ENCODE peak calls at places on chromosomes 3 and 15, in nine cellular contexts. One of them, this sample, is unnamed.

GRCh38 chr3:195815169-195815771 is 3.5 kb upstream of the MUC4 start:
- DNase-seq in endothelial cell of umbilical vein: no peak
- DNase-seq in HFF-Myc: no peak
- DNase-seq in Peyer's patch: no peak
- DNase-seq in fibroblast of pulmonary artery: no peak
- DNase-seq in testis: no peak
- DNase-seq in DND-41: no peak
- DNase-seq in IMR-90: peak
- DNase-seq in epithelial cell of esophagus: peak
- DNase-seq in this sample: peak

GRCh38 chr15:62163847-62164499 is 1.1 kb downstream of the C2CD4B start:
- DNase-seq in endothelial cell of umbilical vein: peak
- DNase-seq in HFF-Myc: no peak
- DNase-seq in Peyer's patch: no peak
- DNase-seq in fibroblast of pulmonary artery: peak
- DNase-seq in testis: no peak
- DNase-seq in DND-41: peak
- DNase-seq in IMR-90: no peak
- DNase-seq in epithelial cell of esophagus: peak
- DNase-seq in this sample: no peak

GRCh38 chr3:10524799-10525301 is 19.5 kb upstream of the ATP2B2 start:
- DNase-seq in endothelial cell of umbilical vein: no peak
- DNase-seq in HFF-Myc: no peak
- DNase-seq in Peyer's patch: peak
- DNase-seq in fibroblast of pulmonary artery: no peak
- DNase-seq in testis: peak
- DNase-seq in DND-41: no peak
- DNase-seq in IMR-90: no peak
- DNase-seq in epithelial cell of esophagus: no peak
- DNase-seq in this sample: no peak

GRCh38 chr3:150428562-150428961 is 20.5 kb downstream of the TSC22D2 start:
- DNase-seq in endothelial cell of umbilical vein: no peak
- DNase-seq in HFF-Myc: no peak
- DNase-seq in Peyer's patch: no peak
- DNase-seq in fibroblast of pulmonary artery: no peak
- DNase-seq in testis: no peak
- DNase-seq in DND-41: no peak
- DNase-seq in IMR-90: no peak
- DNase-seq in epithelial cell of esophagus: no peak
- DNase-seq in this sample: no peak

GRCh38 chr15:95923797-95924196 is 406.7 kb upstream of the NR2F2 start:
- DNase-seq in endothelial cell of umbilical vein: no peak
- DNase-seq in HFF-Myc: no peak
- DNase-seq in Peyer's patch: no peak
- DNase-seq in fibroblast of pulmonary artery: no peak
- DNase-seq in testis: no peak
- DNase-seq in DND-41: no peak
- DNase-seq in IMR-90: no peak
- DNase-seq in epithelial cell of esophagus: no peak
- DNase-seq in this sample: no peak

GRCh38 chr3:142275856-142276255 is 50.5 kb upstream of the GK5 start:
- DNase-seq in endothelial cell of umbilical vein: no peak
- DNase-seq in HFF-Myc: no peak
- DNase-seq in Peyer's patch: no peak
- DNase-seq in fibroblast of pulmonary artery: peak
- DNase-seq in testis: no peak
- DNase-seq in DND-41: no peak
- DNase-seq in IMR-90: peak
- DNase-seq in epithelial cell of esophagus: peak
- DNase-seq in this sample: no peak

GRCh38 chr3:149515242-149515641 is 40.7 kb downstream of the TM4SF4 start:
- DNase-seq in endothelial cell of umbilical vein: no peak
- DNase-seq in HFF-Myc: no peak
- DNase-seq in Peyer's patch: no peak
- DNase-seq in fibroblast of pulmonary artery: no peak
- DNase-seq in testis: no peak
- DNase-seq in DND-41: no peak
- DNase-seq in IMR-90: no peak
- DNase-seq in epithelial cell of esophagus: no peak
- DNase-seq in this sample: no peak

GRCh38 chr3:56923546-56924224 is 121.9 kb upstream of the ARHGEF3 start:
- DNase-seq in endothelial cell of umbilical vein: peak
- DNase-seq in HFF-Myc: peak
- DNase-seq in Peyer's patch: peak
- DNase-seq in fibroblast of pulmonary artery: peak
- DNase-seq in testis: peak
- DNase-seq in DND-41: peak
- DNase-seq in IMR-90: peak
- DNase-seq in epithelial cell of esophagus: peak
- DNase-seq in this sample: peak

GRCh38 chr15:73818308-73818985 is 54.9 kb upstream of the TBC1D21 start:
- DNase-seq in endothelial cell of umbilical vein: no peak
- DNase-seq in HFF-Myc: no peak
- DNase-seq in Peyer's patch: no peak
- DNase-seq in fibroblast of pulmonary artery: no peak
- DNase-seq in testis: no peak
- DNase-seq in DND-41: no peak
- DNase-seq in IMR-90: no peak
- DNase-seq in epithelial cell of esophagus: no peak
- DNase-seq in this sample: no peak

GRCh38 chr3:39473452-39474125 is 6.1 kb downstream of the MOBP start:
- DNase-seq in endothelial cell of umbilical vein: no peak
- DNase-seq in HFF-Myc: no peak
- DNase-seq in Peyer's patch: no peak
- DNase-seq in fibroblast of pulmonary artery: no peak
- DNase-seq in testis: no peak
- DNase-seq in DND-41: no peak
- DNase-seq in IMR-90: no peak
- DNase-seq in epithelial cell of esophagus: peak
- DNase-seq in this sample: no peak

GRCh38 chr3:187850256-187851010 is 105.2 kb upstream of the BCL6 start:
- DNase-seq in endothelial cell of umbilical vein: no peak
- DNase-seq in HFF-Myc: no peak
- DNase-seq in Peyer's patch: no peak
- DNase-seq in fibroblast of pulmonary artery: no peak
- DNase-seq in testis: peak
- DNase-seq in DND-41: no peak
- DNase-seq in IMR-90: no peak
- DNase-seq in epithelial cell of esophagus: peak
- DNase-seq in this sample: no peak

GRCh38 chr15:53193149-53193548 is 403.0 kb upstream of the ONECUT1 start:
- DNase-seq in endothelial cell of umbilical vein: peak
- DNase-seq in HFF-Myc: no peak
- DNase-seq in Peyer's patch: no peak
- DNase-seq in fibroblast of pulmonary artery: peak
- DNase-seq in testis: no peak
- DNase-seq in DND-41: peak
- DNase-seq in IMR-90: no peak
- DNase-seq in epithelial cell of esophagus: peak
- DNase-seq in this sample: no peak
- TF ChIP-seq CTCF in endothelial cell of umbilical vein: no peak
- TF ChIP-seq CTCF in HFF-Myc: no peak
- TF ChIP-seq CTCF in Peyer's patch: no peak
- TF ChIP-seq CTCF in fibroblast of pulmonary artery: no peak
- TF ChIP-seq CTCF in testis: no peak
- TF ChIP-seq CTCF in DND-41: no peak
- TF ChIP-seq CTCF in IMR-90: no peak
- TF ChIP-seq CTCF in epithelial cell of esophagus: no peak
- TF ChIP-seq CTCF in this sample: no peak

DNA sequence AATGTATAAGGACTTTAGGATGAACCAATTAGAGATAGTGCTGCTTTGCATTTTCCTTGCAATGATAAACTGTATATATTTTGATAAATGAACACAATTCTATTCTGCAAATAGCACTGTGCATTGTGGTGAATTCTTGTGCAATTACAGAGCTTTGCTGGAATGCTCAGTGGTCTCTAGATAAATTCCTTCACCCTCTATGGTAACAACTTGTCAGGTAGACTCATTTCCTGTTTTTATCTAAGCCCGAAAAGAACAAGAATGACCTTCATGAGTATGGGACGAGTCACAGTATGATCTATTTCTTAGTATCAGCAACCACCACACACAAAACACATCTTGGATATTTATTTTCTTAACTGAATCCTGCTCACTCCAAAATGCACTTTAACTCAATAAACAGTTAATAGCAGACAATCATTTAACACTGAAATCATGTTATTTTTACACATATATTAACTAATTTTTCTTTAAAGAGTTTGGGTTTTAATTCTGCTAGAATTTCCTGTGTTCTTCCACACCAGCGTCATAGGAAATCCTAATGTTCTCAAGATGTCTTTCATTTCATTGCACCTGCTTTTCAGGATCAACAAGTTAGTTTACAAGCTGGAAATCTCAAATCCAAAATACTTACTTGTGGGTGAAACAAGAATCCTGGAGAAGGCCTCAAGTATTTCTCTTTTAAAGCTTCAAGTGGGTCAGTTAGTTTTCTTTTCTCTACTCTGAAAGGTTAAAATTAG is 551.2 kb downstream of the MECOM start:
- DNase-seq in endothelial cell of umbilical vein: peak
- DNase-seq in HFF-Myc: peak
- DNase-seq in Peyer's patch: no peak
- DNase-seq in fibroblast of pulmonary artery: peak
- DNase-seq in testis: no peak
- DNase-seq in DND-41: no peak
- DNase-seq in IMR-90: peak
- DNase-seq in epithelial cell of esophagus: peak
- DNase-seq in this sample: peak
- H3K4me3 ChIP-seq in endothelial cell of umbilical vein: peak
- H3K4me3 ChIP-seq in HFF-Myc: no peak
- H3K4me3 ChIP-seq in Peyer's patch: no peak
- H3K4me3 ChIP-seq in fibroblast of pulmonary artery: no peak
- H3K4me3 ChIP-seq in testis: no peak
- H3K4me3 ChIP-seq in DND-41: no peak
- H3K4me3 ChIP-seq in IMR-90: no peak
- H3K4me3 ChIP-seq in epithelial cell of esophagus: no peak
- H3K4me3 ChIP-seq in this sample: no peak

GRCh38 chr3:54294214-54294613 is 171.9 kb downstream of the CACNA2D3 start:
- DNase-seq in endothelial cell of umbilical vein: no peak
- DNase-seq in HFF-Myc: no peak
- DNase-seq in Peyer's patch: no peak
- DNase-seq in fibroblast of pulmonary artery: no peak
- DNase-seq in testis: no peak
- DNase-seq in DND-41: no peak
- DNase-seq in IMR-90: no peak
- DNase-seq in epithelial cell of esophagus: no peak
- DNase-seq in this sample: no peak
- TF ChIP-seq CTCF in endothelial cell of umbilical vein: no peak
- TF ChIP-seq CTCF in HFF-Myc: no peak
- TF ChIP-seq CTCF in Peyer's patch: no peak
- TF ChIP-seq CTCF in fibroblast of pulmonary artery: no peak
- TF ChIP-seq CTCF in testis: no peak
- TF ChIP-seq CTCF in DND-41: no peak
- TF ChIP-seq CTCF in IMR-90: no peak
- TF ChIP-seq CTCF in epithelial cell of esophagus: no peak
- TF ChIP-seq CTCF in this sample: no peak

DNA sequence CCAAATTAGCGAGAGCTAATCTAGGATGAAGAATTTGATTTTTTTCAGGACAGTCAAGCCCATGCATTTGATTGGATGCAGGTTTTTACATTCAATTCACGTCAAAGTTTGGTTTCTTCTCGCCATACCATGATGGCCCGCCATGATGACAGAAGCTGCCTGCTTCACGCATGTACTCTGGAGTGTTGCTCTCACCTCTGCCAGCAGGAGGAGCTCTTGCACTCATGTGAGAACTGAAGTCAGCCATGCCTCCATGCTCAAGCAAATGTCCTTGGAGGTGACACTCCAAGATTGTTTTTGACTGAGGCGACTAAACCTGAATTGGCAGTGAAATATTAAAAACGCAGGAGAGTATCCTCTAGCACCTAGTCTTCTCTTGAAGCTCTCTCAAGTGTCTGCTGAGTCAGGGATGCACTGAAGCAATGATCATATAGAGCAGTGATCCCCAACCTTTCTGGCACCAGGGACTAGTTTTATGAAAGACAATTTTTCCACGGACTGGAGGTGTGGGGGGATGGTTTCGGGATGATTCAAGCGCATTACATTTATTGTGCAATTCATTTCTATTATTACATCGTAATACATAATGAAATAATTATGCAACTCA is 120.9 kb downstream of the SAMMSON start:
- DNase-seq in endothelial cell of umbilical vein: peak
- DNase-seq in HFF-Myc: peak
- DNase-seq in Peyer's patch: peak
- DNase-seq in fibroblast of pulmonary artery: peak
- DNase-seq in testis: peak
- DNase-seq in DND-41: peak
- DNase-seq in IMR-90: peak
- DNase-seq in epithelial cell of esophagus: peak
- DNase-seq in this sample: peak
- H3K4me3 ChIP-seq in endothelial cell of umbilical vein: no peak
- H3K4me3 ChIP-seq in HFF-Myc: no peak
- H3K4me3 ChIP-seq in Peyer's patch: no peak
- H3K4me3 ChIP-seq in fibroblast of pulmonary artery: no peak
- H3K4me3 ChIP-seq in testis: no peak
- H3K4me3 ChIP-seq in DND-41: no peak
- H3K4me3 ChIP-seq in IMR-90: no peak
- H3K4me3 ChIP-seq in epithelial cell of esophagus: no peak
- H3K4me3 ChIP-seq in this sample: no peak

GRCh38 chr15:70097337-70098169 is at the start of gene TLE3:
- DNase-seq in endothelial cell of umbilical vein: peak
- DNase-seq in HFF-Myc: peak
- DNase-seq in Peyer's patch: peak
- DNase-seq in fibroblast of pulmonary artery: peak
- DNase-seq in testis: peak
- DNase-seq in DND-41: peak
- DNase-seq in IMR-90: peak
- DNase-seq in epithelial cell of esophagus: peak
- DNase-seq in this sample: peak
- TF ChIP-seq CTCF in endothelial cell of umbilical vein: peak
- TF ChIP-seq CTCF in HFF-Myc: peak
- TF ChIP-seq CTCF in Peyer's patch: peak
- TF ChIP-seq CTCF in fibroblast of pulmonary artery: peak
- TF ChIP-seq CTCF in testis: no peak
- TF ChIP-seq CTCF in DND-41: peak
- TF ChIP-seq CTCF in IMR-90: peak
- TF ChIP-seq CTCF in epithelial cell of esophagus: peak
- TF ChIP-seq CTCF in this sample: peak

GRCh38 chr15:91568036-91568435 is 285.5 kb upstream of the SLCO3A1 start:
- DNase-seq in endothelial cell of umbilical vein: no peak
- DNase-seq in HFF-Myc: no peak
- DNase-seq in Peyer's patch: no peak
- DNase-seq in fibroblast of pulmonary artery: no peak
- DNase-seq in testis: no peak
- DNase-seq in DND-41: no peak
- DNase-seq in IMR-90: no peak
- DNase-seq in epithelial cell of esophagus: no peak
- DNase-seq in this sample: no peak
- H3K4me3 ChIP-seq in endothelial cell of umbilical vein: no peak
- H3K4me3 ChIP-seq in HFF-Myc: no peak
- H3K4me3 ChIP-seq in Peyer's patch: no peak
- H3K4me3 ChIP-seq in fibroblast of pulmonary artery: no peak
- H3K4me3 ChIP-seq in testis: no peak
- H3K4me3 ChIP-seq in DND-41: no peak
- H3K4me3 ChIP-seq in IMR-90: no peak
- H3K4me3 ChIP-seq in epithelial cell of esophagus: no peak
- H3K4me3 ChIP-seq in this sample: no peak

DNA sequence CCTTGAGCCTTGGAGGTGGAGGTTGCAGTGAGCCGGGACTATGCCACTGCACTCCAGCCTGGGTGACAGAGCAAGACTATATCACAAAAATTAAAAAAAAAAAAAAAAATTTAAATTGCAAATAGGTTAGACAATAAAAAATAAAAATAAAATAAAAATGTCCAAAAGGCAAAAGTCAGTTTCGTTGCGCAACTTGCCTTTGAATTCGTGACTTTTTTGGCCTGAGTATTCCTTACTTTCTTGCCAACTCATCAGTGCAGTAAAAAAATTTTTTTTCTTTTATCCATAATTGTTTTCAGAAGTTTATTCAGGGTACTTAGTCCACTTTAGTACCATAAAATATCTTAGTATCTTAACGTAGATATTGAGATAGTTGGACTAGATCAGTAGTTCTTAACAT is 22.4 kb upstream of the CILP start:
- DNase-seq in endothelial cell of umbilical vein: no peak
- DNase-seq in HFF-Myc: no peak
- DNase-seq in Peyer's patch: no peak
- DNase-seq in fibroblast of pulmonary artery: no peak
- DNase-seq in testis: no peak
- DNase-seq in DND-41: no peak
- DNase-seq in IMR-90: no peak
- DNase-seq in epithelial cell of esophagus: no peak
- DNase-seq in this sample: no peak
- TF ChIP-seq CTCF in endothelial cell of umbilical vein: no peak
- TF ChIP-seq CTCF in HFF-Myc: no peak
- TF ChIP-seq CTCF in Peyer's patch: no peak
- TF ChIP-seq CTCF in fibroblast of pulmonary artery: no peak
- TF ChIP-seq CTCF in testis: no peak
- TF ChIP-seq CTCF in DND-41: no peak
- TF ChIP-seq CTCF in IMR-90: no peak
- TF ChIP-seq CTCF in epithelial cell of esophagus: no peak
- TF ChIP-seq CTCF in this sample: no peak